ENCODE peak calls at places on chromosomes 6 and 20, in four cellular contexts. E is GM12878, W is K562, L is HL-60. O is an unnamed sample.

GRCh38 chr6:68695403-68695802 is 60.3 kb downstream of the ADGRB3 start:
- DNase-seq in W (no peak), E (no peak), L (no peak), O (no peak)

GRCh38 chr6:131602913-131603312 is 25.1 kb downstream of the MED23 start:
- DNase-seq in L (no peak), W (no peak), E (no peak), O (no peak)

GRCh38 chr6:106279179-106279578 is 46.4 kb downstream of the ATG5 start:
- DNase-seq in L (no peak), W (no peak), E (no peak), O (no peak)

GRCh38 chr6:105301756-105302616 is 100.9 kb downstream of the PREP start:
- DNase-seq in W (no peak), E (no peak), L (no peak), O (no peak)

GRCh38 chr20:50015636-50015992 is 32.8 kb downstream of the SNAI1 start:
- DNase-seq in W (no peak), E (no peak), L (no peak), O (no peak)

GRCh38 chr20:64045346-64046011 is 4.0 kb downstream of the SOX18 start:
- DNase-seq in L (no peak), W (peak; percentile 45), E (no peak), O (no peak)

GRCh38 chr6:105748737-105749161 is 337.4 kb upstream of the PRDM1 start:
- DNase-seq in W (no peak), L (peak; percentile 85), E (no peak), O (no peak)

GRCh38 chr20:16397053-16397452 is 176.2 kb downstream of the KIF16B start:
- DNase-seq in E (no peak), L (no peak), W (no peak), O (no peak)

GRCh38 chr20:62165762-62166399 is 16.9 kb upstream of the MTG2 start:
- DNase-seq in E (no peak), L (no peak), W (no peak), O (no peak)

GRCh38 chr6:108714012-108714773 is 134.0 kb upstream of the ARMC2 start:
- DNase-seq in E (no peak), W (no peak), L (peak; percentile 70), O (no peak)

GRCh38 chr6:43724914-43725642 is 37.5 kb upstream of the MRPS18A start:
- DNase-seq in E (peak; percentile 77), L (peak; percentile 98), W (peak; percentile 98), O (peak; percentile 58)

GRCh38 chr6:36029464-36029863 is 1.9 kb downstream of the MAPK14 start:
- DNase-seq in W (no peak), E (no peak), L (peak; percentile 49), O (no peak)

GRCh38 chr6:29656157-29656556 is 735 bp upstream of the MOG start:
- DNase-seq in L (no peak), E (no peak), W (no peak), O (no peak)

GRCh38 chr6:45830441-45831139 is 185.1 kb downstream of the CLIC5 start:
- DNase-seq in W (no peak), L (peak; percentile 44), E (peak; percentile 86), O (peak; percentile 50)

GRCh38 chr20:6831461-6831860 is 64.0 kb downstream of the BMP2 start:
- DNase-seq in E (no peak), L (no peak), W (no peak), O (no peak)

GRCh38 chr6:781350-781961 is 88.5 kb upstream of the EXOC2 start:
- DNase-seq in L (no peak), W (peak; percentile 47), E (no peak), O (no peak)

GRCh38 chr6:63441266-63441956 is 121.6 kb upstream of the LGSN start:
- DNase-seq in L (no peak), E (no peak), W (peak; percentile 15), O (no peak)

GRCh38 chr6:122818866-122819265 is 29.8 kb downstream of the SMPDL3A start:
- DNase-seq in W (no peak), L (no peak), E (no peak), O (no peak)

GRCh38 chr20:46563170-46563847 is 12.9 kb upstream of the OCSTAMP start:
- DNase-seq in E (no peak), W (peak; percentile 34), L (no peak), O (no peak)

GRCh38 chr6:35781290-35781689 is 471 bp downstream of the CLPSL1 start:
- DNase-seq in L (no peak), E (no peak), W (no peak), O (no peak)

GRCh38 chr6:44078795-44079671 is 48.2 kb downstream of the MRPL14 start:
- DNase-seq in E (no peak), W (peak; percentile 74), L (peak; percentile 78), O (no peak)

GRCh38 chr6:159299566-159299965 is 130.4 kb downstream of the FNDC1 start:
- DNase-seq in W (no peak), L (no peak), E (no peak), O (no peak)

GRCh38 chr20:50541606-50542041 is 31.4 kb downstream of the PTPN1 start:
- DNase-seq in L (peak; percentile 87), E (peak; percentile 73), W (no peak), O (no peak)

GRCh38 chr6:37920667-37921066 is 101.1 kb downstream of the ZFAND3 start:
- DNase-seq in E (no peak), W (no peak), L (no peak), O (no peak)

GRCh38 chr6:16129623-16130243 is 847 bp downstream of the MYLIP start:
- DNase-seq in W (no peak), E (no peak), L (peak; percentile 8), O (no peak)

GRCh38 chr6:16130437-16130891 is 1.6 kb downstream of the MYLIP start:
- DNase-seq in E (no peak), L (no peak), W (no peak), O (no peak)

GRCh38 chr6:16128759-16129622 is at the start of gene MYLIP:
- DNase-seq in E (peak; percentile 74), W (peak; percentile 100), L (peak; percentile 97), O (peak; percentile 85)

GRCh38 chr6:16132909-16133308 is 4.0 kb downstream of the MYLIP start:
- DNase-seq in E (no peak), W (no peak), L (no peak), O (no peak)

DNA sequence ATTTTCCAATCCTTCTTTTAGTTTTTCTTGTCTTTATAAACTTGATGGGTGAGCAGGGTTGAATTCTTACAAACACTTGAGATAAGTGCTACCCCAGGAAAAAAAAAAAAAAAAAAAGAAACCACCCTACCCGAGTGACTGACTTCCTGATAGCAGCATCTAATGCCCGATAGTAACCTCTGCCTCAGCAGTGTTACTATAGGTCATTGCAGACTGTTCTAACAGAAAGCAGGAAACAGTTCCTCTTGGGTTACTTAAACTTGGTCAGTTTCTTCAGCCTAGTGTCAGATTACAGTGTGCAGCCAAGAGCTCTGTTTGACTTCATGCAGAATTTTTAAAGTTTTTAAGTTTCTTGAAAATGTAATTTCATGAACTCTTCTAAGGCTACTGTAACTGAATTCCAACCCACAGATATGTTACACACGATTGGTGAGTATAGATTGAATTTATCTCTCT is 2.1 kb downstream of the MYLIP start:
- DNase-seq in W (peak; percentile 60), L (peak; percentile 79), E (peak; percentile 61), O (peak; percentile 20)
- TF ChIP-seq SPI1 in W (no peak), L (peak; percentile 66), E (peak; percentile 61), O (peak; percentile 73)

GRCh38 chr6:47419621-47420020 is 58.0 kb upstream of the CD2AP start:
- DNase-seq in E (no peak), W (no peak), L (no peak), O (no peak)

GRCh38 chr6:47416396-47417345 is 60.9 kb upstream of the CD2AP start:
- DNase-seq in W (no peak), L (no peak), E (no peak), O (no peak)

GRCh38 chr6:47413752-47414516 is 63.7 kb upstream of the CD2AP start:
- DNase-seq in E (peak; percentile 60), L (peak; percentile 52), W (peak; percentile 70), O (peak; percentile 22)

GRCh38 chr6:47414517-47415167 is 62.9 kb upstream of the CD2AP start:
- DNase-seq in E (peak; percentile 47), W (no peak), L (peak; percentile 2), O (no peak)
- TF ChIP-seq SPI1 in E (peak; percentile 96), W (peak; percentile 97), L (peak; percentile 86), O (peak; percentile 95)

DNA sequence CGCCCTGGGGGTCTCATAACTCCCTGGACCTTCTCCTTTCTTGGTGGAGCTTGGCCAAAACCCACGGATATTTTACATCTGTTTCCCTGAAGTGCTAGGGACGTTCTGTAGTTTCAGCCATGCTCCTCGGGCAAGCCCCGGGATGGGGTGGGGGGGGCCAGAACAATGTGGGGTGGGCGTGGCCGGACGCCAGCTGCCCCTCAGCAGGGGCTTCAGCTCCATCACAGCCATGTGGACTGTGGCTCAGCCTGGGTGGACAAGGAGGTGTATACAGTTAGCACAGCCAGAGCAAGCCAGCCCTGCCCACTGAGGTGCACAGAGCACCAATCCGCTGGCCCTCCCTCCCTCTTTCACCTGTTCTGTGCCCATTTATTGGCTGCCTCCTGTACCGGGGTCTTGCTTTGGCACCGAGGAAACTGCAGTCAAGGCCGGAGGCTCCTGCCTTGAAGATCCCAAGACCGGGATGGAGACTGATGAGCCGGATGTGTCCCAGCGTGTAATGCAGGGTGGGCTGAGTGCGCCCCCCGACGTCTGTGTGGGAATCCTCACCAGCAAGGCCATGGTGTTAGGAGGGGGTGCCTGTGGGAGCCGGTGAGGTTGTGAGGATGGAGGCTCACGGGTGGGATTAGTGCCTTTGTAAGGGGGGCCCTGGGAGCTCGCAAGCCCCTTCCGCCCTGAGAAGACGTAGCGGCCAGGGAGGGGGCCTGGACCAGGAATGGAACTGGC is 28.0 kb downstream of the FRMD1 start:
- DNase-seq in W (no peak), L (no peak), E (no peak), O (no peak)
- TF ChIP-seq SPI1 in W (no peak), L (no peak), E (no peak), O (no peak)

GRCh38 chr6:52299598-52300144 is 15.1 kb upstream of the MCM3 start:
- DNase-seq in E (no peak), L (no peak), W (no peak), O (no peak)

GRCh38 chr6:52300489-52300931 is 16.0 kb upstream of the MCM3 start:
- DNase-seq in L (no peak), W (no peak), E (no peak), O (no peak)

GRCh38 chr6:52301326-52301725 is 16.8 kb upstream of the MCM3 start:
- DNase-seq in E (no peak), L (no peak), W (peak; percentile 61), O (no peak)

GRCh38 chr6:52293067-52293466 is 8.5 kb upstream of the MCM3 start:
- DNase-seq in E (no peak), L (no peak), W (no peak), O (no peak)

DNA sequence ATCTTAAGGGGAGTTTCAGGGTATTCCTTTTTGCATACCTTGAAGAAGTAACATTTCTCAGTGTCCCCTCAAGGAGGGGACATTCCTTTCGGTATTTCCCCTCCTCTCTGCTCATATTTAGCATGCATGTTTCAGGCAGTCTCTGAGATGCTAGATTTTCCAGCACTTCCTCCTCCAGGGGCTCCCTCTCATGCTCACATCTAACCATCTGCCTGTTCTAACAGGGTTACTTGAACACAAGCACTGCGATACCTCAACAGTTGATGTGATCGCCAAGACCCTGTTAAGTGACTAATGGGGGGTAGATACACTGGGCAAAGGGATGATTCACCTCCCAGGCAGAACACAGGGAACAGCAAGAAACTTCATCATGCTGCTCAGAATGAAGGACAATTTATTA is 12.9 kb upstream of the MCM3 start:
- DNase-seq in E (no peak), W (no peak), L (peak; percentile 77), O (no peak)
- TF ChIP-seq SPI1 in E (peak; percentile 81), W (peak; percentile 58), L (peak; percentile 91), O (peak; percentile 84)

GRCh38 chr6:72363844-72364740 is 257.8 kb upstream of the KCNQ5 start:
- DNase-seq in E (no peak), W (no peak), L (no peak), O (no peak)
- TF ChIP-seq SPI1 in E (no peak), W (no peak), L (no peak), O (no peak)

O was measured in GM12891.